ENCODE peak calls at places on chromosomes 2 and 18, in ten cellular contexts. One of them, this sample, is unnamed. For H3K27me3, the result is how much of the 10 kb centered on the place peaks cover.

GRCh38 chr18:64488698-64489097 is 339.8 kb upstream of the LINC00305 start:
- DNase-seq in colonic mucosa: no peak
- DNase-seq in endodermal cell: no peak
- DNase-seq in SK-N-SH: no peak
- DNase-seq in WERI-Rb-1: no peak
- DNase-seq in AG04450: no peak
- DNase-seq in fibroblast of lung: no peak
- DNase-seq in psoas muscle: no peak
- DNase-seq in heart right ventricle: no peak
- DNase-seq in cardiac muscle cell: no peak
- DNase-seq in this sample: no peak

GRCh38 chr2:240640939-240641338 is 15.7 kb downstream of the GPR35 start:
- DNase-seq in heart right ventricle: no peak
- DNase-seq in cardiac muscle cell: peak
- DNase-seq in AG04450: no peak
- DNase-seq in endodermal cell: peak
- DNase-seq in fibroblast of lung: peak
- DNase-seq in WERI-Rb-1: peak
- DNase-seq in psoas muscle: no peak
- DNase-seq in colonic mucosa: peak
- DNase-seq in SK-N-SH: peak
- DNase-seq in this sample: peak

GRCh38 chr2:33426666-33427231 is 49.7 kb upstream of the RASGRP3 start:
- DNase-seq in AG04450: peak
- DNase-seq in endodermal cell: no peak
- DNase-seq in colonic mucosa: no peak
- DNase-seq in psoas muscle: no peak
- DNase-seq in WERI-Rb-1: peak
- DNase-seq in SK-N-SH: no peak
- DNase-seq in heart right ventricle: peak
- DNase-seq in cardiac muscle cell: peak
- DNase-seq in fibroblast of lung: peak
- DNase-seq in this sample: peak

GRCh38 chr2:45173513-45173912 is 164.3 kb upstream of the SIX2 start:
- DNase-seq in heart right ventricle: no peak
- DNase-seq in cardiac muscle cell: no peak
- DNase-seq in WERI-Rb-1: no peak
- DNase-seq in SK-N-SH: no peak
- DNase-seq in AG04450: peak
- DNase-seq in psoas muscle: peak
- DNase-seq in endodermal cell: no peak
- DNase-seq in fibroblast of lung: peak
- DNase-seq in colonic mucosa: no peak
- DNase-seq in this sample: no peak

GRCh38 chr2:204545861-204546773 is 842 bp downstream of the PARD3B start:
- DNase-seq in endodermal cell: peak
- DNase-seq in SK-N-SH: no peak
- DNase-seq in fibroblast of lung: no peak
- DNase-seq in psoas muscle: no peak
- DNase-seq in colonic mucosa: peak
- DNase-seq in AG04450: no peak
- DNase-seq in heart right ventricle: no peak
- DNase-seq in cardiac muscle cell: no peak
- DNase-seq in WERI-Rb-1: peak
- DNase-seq in this sample: peak

GRCh38 chr18:79866889-79867574 is 69.3 kb downstream of the KCNG2 start:
- DNase-seq in cardiac muscle cell: no peak
- DNase-seq in colonic mucosa: no peak
- DNase-seq in fibroblast of lung: no peak
- DNase-seq in SK-N-SH: no peak
- DNase-seq in AG04450: no peak
- DNase-seq in endodermal cell: peak
- DNase-seq in heart right ventricle: no peak
- DNase-seq in psoas muscle: no peak
- DNase-seq in WERI-Rb-1: no peak
- DNase-seq in this sample: peak

GRCh38 chr2:240642061-240642805 is 17.0 kb downstream of the GPR35 start:
- DNase-seq in WERI-Rb-1: no peak
- DNase-seq in cardiac muscle cell: no peak
- DNase-seq in psoas muscle: no peak
- DNase-seq in SK-N-SH: peak
- DNase-seq in AG04450: no peak
- DNase-seq in endodermal cell: peak
- DNase-seq in colonic mucosa: no peak
- DNase-seq in fibroblast of lung: no peak
- DNase-seq in heart right ventricle: no peak
- DNase-seq in this sample: peak

GRCh38 chr18:48824231-48824970 is 126.4 kb downstream of the SMAD7 start:
- DNase-seq in heart right ventricle: peak
- DNase-seq in AG04450: no peak
- DNase-seq in SK-N-SH: no peak
- DNase-seq in endodermal cell: peak
- DNase-seq in WERI-Rb-1: peak
- DNase-seq in fibroblast of lung: no peak
- DNase-seq in psoas muscle: no peak
- DNase-seq in cardiac muscle cell: no peak
- DNase-seq in colonic mucosa: peak
- DNase-seq in this sample: no peak

GRCh38 chr2:100793982-100794381 is 26.0 kb upstream of the NPAS2 start:
- DNase-seq in SK-N-SH: no peak
- DNase-seq in WERI-Rb-1: no peak
- DNase-seq in heart right ventricle: no peak
- DNase-seq in fibroblast of lung: no peak
- DNase-seq in colonic mucosa: no peak
- DNase-seq in AG04450: no peak
- DNase-seq in endodermal cell: no peak
- DNase-seq in cardiac muscle cell: no peak
- DNase-seq in psoas muscle: no peak
- DNase-seq in this sample: no peak
- H3K27me3 ChIP-seq in SK-N-SH: under half
- H3K27me3 ChIP-seq in WERI-Rb-1: under half
- H3K27me3 ChIP-seq in heart right ventricle: under half
- H3K27me3 ChIP-seq in fibroblast of lung: under half
- H3K27me3 ChIP-seq in colonic mucosa: under half
- H3K27me3 ChIP-seq in AG04450: under half
- H3K27me3 ChIP-seq in endodermal cell: under half
- H3K27me3 ChIP-seq in cardiac muscle cell: under half
- H3K27me3 ChIP-seq in psoas muscle: under half
- H3K27me3 ChIP-seq in this sample: under half

GRCh38 chr2:95323347-95324155 is 26.4 kb downstream of the KCNIP3 start:
- DNase-seq in cardiac muscle cell: peak
- DNase-seq in endodermal cell: peak
- DNase-seq in psoas muscle: no peak
- DNase-seq in SK-N-SH: peak
- DNase-seq in fibroblast of lung: peak
- DNase-seq in heart right ventricle: no peak
- DNase-seq in AG04450: no peak
- DNase-seq in colonic mucosa: peak
- DNase-seq in WERI-Rb-1: peak
- DNase-seq in this sample: no peak
- TF ChIP-seq CTCF in cardiac muscle cell: peak
- TF ChIP-seq CTCF in endodermal cell: peak
- TF ChIP-seq CTCF in psoas muscle: peak
- TF ChIP-seq CTCF in SK-N-SH: peak
- TF ChIP-seq CTCF in fibroblast of lung: peak
- TF ChIP-seq CTCF in heart right ventricle: no peak
- TF ChIP-seq CTCF in AG04450: peak
- TF ChIP-seq CTCF in colonic mucosa: peak
- TF ChIP-seq CTCF in WERI-Rb-1: peak
- TF ChIP-seq CTCF in this sample: peak

GRCh38 chr18:23585897-23586248 is 433 bp downstream of the NPC1 start:
- DNase-seq in fibroblast of lung: no peak
- DNase-seq in cardiac muscle cell: no peak
- DNase-seq in psoas muscle: no peak
- DNase-seq in WERI-Rb-1: no peak
- DNase-seq in heart right ventricle: no peak
- DNase-seq in endodermal cell: no peak
- DNase-seq in SK-N-SH: no peak
- DNase-seq in colonic mucosa: no peak
- DNase-seq in AG04450: no peak
- DNase-seq in this sample: no peak

GRCh38 chr18:23583071-23583865 is 3.0 kb downstream of the NPC1 start:
- DNase-seq in heart right ventricle: no peak
- DNase-seq in colonic mucosa: no peak
- DNase-seq in endodermal cell: no peak
- DNase-seq in SK-N-SH: no peak
- DNase-seq in psoas muscle: no peak
- DNase-seq in fibroblast of lung: no peak
- DNase-seq in WERI-Rb-1: no peak
- DNase-seq in cardiac muscle cell: no peak
- DNase-seq in AG04450: no peak
- DNase-seq in this sample: no peak

GRCh38 chr18:23585007-23585871 is 1.1 kb downstream of the NPC1 start:
- DNase-seq in heart right ventricle: peak
- DNase-seq in endodermal cell: peak
- DNase-seq in cardiac muscle cell: peak
- DNase-seq in AG04450: no peak
- DNase-seq in colonic mucosa: peak
- DNase-seq in SK-N-SH: peak
- DNase-seq in psoas muscle: no peak
- DNase-seq in WERI-Rb-1: no peak
- DNase-seq in fibroblast of lung: no peak
- DNase-seq in this sample: no peak

GRCh38 chr18:23586249-23587196 is at the start of gene NPC1:
- DNase-seq in heart right ventricle: peak
- DNase-seq in colonic mucosa: peak
- DNase-seq in psoas muscle: peak
- DNase-seq in cardiac muscle cell: peak
- DNase-seq in AG04450: peak
- DNase-seq in WERI-Rb-1: peak
- DNase-seq in SK-N-SH: peak
- DNase-seq in fibroblast of lung: peak
- DNase-seq in endodermal cell: peak
- DNase-seq in this sample: peak

DNA sequence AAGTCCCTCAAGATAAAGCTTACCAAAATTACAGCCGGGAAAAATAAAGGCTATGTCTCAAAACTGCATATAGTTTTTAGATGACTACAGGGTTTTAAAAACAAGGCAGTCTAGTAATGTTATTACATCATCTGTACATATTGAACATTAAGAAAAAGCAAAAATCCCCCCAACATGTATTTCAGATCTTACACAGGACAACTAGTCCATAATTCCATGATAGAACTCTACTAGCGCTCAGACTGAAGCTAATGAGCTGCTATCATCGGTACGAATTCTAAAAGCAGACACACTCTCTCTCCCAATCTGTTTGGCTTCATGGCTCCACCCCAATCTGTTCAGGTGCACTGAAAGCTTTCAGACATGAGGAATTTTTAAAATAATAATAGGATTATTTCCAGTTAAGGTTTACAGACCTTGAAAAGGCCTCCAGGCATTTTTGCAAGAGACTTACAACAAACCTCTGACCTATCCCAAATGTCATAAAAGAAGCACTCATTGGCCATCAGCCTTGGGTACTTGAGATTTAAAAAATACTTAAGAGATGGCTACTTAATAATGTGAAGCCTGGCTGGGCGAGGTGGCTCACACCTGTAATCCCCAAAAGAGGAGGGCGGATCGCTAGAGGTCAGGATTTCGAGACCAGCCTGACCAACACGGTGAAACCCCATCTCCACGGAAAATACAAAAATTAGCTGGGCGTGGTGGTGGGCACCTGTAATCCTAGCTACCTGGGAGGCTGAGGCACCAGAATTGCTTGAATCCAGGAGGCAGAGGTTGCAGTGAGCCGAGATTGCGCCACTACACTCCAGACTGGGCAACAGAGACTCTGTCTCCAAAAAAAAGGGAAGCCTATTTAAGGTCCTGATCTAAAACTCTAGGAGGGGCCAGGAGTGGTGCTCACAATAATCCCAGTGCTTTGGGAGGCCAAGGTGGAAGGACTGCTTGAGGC is 2.0 kb downstream of the NPC1 start:
- DNase-seq in colonic mucosa: no peak
- DNase-seq in cardiac muscle cell: no peak
- DNase-seq in psoas muscle: no peak
- DNase-seq in endodermal cell: no peak
- DNase-seq in fibroblast of lung: no peak
- DNase-seq in heart right ventricle: no peak
- DNase-seq in SK-N-SH: no peak
- DNase-seq in WERI-Rb-1: no peak
- DNase-seq in AG04450: no peak
- DNase-seq in this sample: no peak
- H3K4me3 ChIP-seq in colonic mucosa: peak
- H3K4me3 ChIP-seq in cardiac muscle cell: no peak
- H3K4me3 ChIP-seq in psoas muscle: peak
- H3K4me3 ChIP-seq in endodermal cell: no peak
- H3K4me3 ChIP-seq in fibroblast of lung: no peak
- H3K4me3 ChIP-seq in heart right ventricle: no peak
- H3K4me3 ChIP-seq in SK-N-SH: no peak
- H3K4me3 ChIP-seq in WERI-Rb-1: no peak
- H3K4me3 ChIP-seq in AG04450: no peak
- H3K4me3 ChIP-seq in this sample: peak

GRCh38 chr2:37647941-37648315 is 23.5 kb downstream of the CDC42EP3 start:
- DNase-seq in WERI-Rb-1: no peak
- DNase-seq in AG04450: no peak
- DNase-seq in fibroblast of lung: no peak
- DNase-seq in heart right ventricle: no peak
- DNase-seq in endodermal cell: no peak
- DNase-seq in psoas muscle: no peak
- DNase-seq in cardiac muscle cell: no peak
- DNase-seq in SK-N-SH: no peak
- DNase-seq in colonic mucosa: no peak
- DNase-seq in this sample: no peak

GRCh38 chr2:37652199-37652640 is 19.2 kb downstream of the CDC42EP3 start:
- DNase-seq in endodermal cell: no peak
- DNase-seq in colonic mucosa: no peak
- DNase-seq in heart right ventricle: no peak
- DNase-seq in SK-N-SH: no peak
- DNase-seq in WERI-Rb-1: no peak
- DNase-seq in psoas muscle: no peak
- DNase-seq in AG04450: peak
- DNase-seq in cardiac muscle cell: no peak
- DNase-seq in fibroblast of lung: peak
- DNase-seq in this sample: no peak

GRCh38 chr2:37648316-37649011 is 23.0 kb downstream of the CDC42EP3 start:
- DNase-seq in fibroblast of lung: peak
- DNase-seq in SK-N-SH: no peak
- DNase-seq in cardiac muscle cell: no peak
- DNase-seq in psoas muscle: peak
- DNase-seq in AG04450: no peak
- DNase-seq in colonic mucosa: no peak
- DNase-seq in endodermal cell: no peak
- DNase-seq in WERI-Rb-1: no peak
- DNase-seq in heart right ventricle: peak
- DNase-seq in this sample: peak

GRCh38 chr2:37650548-37651101 is 20.8 kb downstream of the CDC42EP3 start:
- DNase-seq in endodermal cell: no peak
- DNase-seq in psoas muscle: no peak
- DNase-seq in SK-N-SH: no peak
- DNase-seq in WERI-Rb-1: no peak
- DNase-seq in colonic mucosa: no peak
- DNase-seq in fibroblast of lung: no peak
- DNase-seq in cardiac muscle cell: no peak
- DNase-seq in AG04450: no peak
- DNase-seq in heart right ventricle: no peak
- DNase-seq in this sample: no peak

DNA sequence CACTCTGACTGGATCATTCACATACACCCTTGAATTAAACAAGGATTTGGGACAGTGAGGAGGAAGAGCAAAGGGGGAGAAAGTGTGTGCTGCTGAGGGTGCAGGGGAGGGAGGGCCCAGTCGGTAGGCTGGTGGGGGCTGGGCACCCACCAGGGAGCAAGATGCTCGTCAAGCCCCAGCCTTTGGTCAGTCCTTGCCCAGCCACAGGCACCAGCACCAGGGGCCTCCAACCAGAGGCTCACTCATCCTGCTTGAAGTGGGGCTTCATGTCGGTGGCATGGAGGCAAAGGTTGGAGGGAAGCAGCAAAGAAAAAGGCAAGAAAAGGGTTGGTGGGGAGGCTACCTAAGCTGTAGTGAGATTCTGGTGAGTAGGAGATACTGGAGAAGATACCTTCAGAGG is 21.9 kb downstream of the CDC42EP3 start:
- DNase-seq in cardiac muscle cell: no peak
- DNase-seq in colonic mucosa: no peak
- DNase-seq in WERI-Rb-1: no peak
- DNase-seq in SK-N-SH: no peak
- DNase-seq in fibroblast of lung: no peak
- DNase-seq in psoas muscle: no peak
- DNase-seq in endodermal cell: no peak
- DNase-seq in AG04450: no peak
- DNase-seq in heart right ventricle: no peak
- DNase-seq in this sample: no peak
- H3K27me3 ChIP-seq in cardiac muscle cell: under half
- H3K27me3 ChIP-seq in colonic mucosa: under half
- H3K27me3 ChIP-seq in WERI-Rb-1: under half
- H3K27me3 ChIP-seq in SK-N-SH: under half
- H3K27me3 ChIP-seq in fibroblast of lung: under half
- H3K27me3 ChIP-seq in psoas muscle: under half
- H3K27me3 ChIP-seq in endodermal cell: under half
- H3K27me3 ChIP-seq in AG04450: under half
- H3K27me3 ChIP-seq in heart right ventricle: under half
- H3K27me3 ChIP-seq in this sample: under half

This sample was measured in upper lobe of right lung.